ENCODE peak calls at places on chromosomes 1 and 21, in nine cellular contexts. O is GF-D8; V is CD4-positive, alpha-beta T cell; P is SHP77; R is LoVo; W is neural crest cell; B is NCI-H1092; E is HTR-8/SVneo; L is T-helper 1 cell. S is an unnamed sample.

GRCh38 chr1:68197891-68198290 is 34.4 kb downstream of the WLS start:
- DNase-seq in O (no peak), V (no peak), P (peak), R (peak), W (no peak), B (peak), E (no peak), L (no peak), S (no peak)

GRCh38 chr1:66916320-66916719 is 8.3 kb downstream of the DNAI4 start:
- DNase-seq in O (peak), V (no peak), P (no peak), R (no peak), W (no peak), B (no peak), E (no peak), L (no peak), S (no peak)

GRCh38 chr1:147892731-147893214 is 9.8 kb upstream of the GJA8 start:
- DNase-seq in O (no peak), V (peak), P (peak), R (peak), W (no peak), B (peak), E (peak), L (peak), S (peak)

GRCh38 chr1:207565546-207566468 is 69.8 kb downstream of the CR1 start:
- DNase-seq in O (no peak), V (no peak), P (no peak), R (no peak), W (no peak), B (no peak), E (no peak), L (no peak), S (no peak)

GRCh38 chr1:30033276-30034104 is 689.9 kb downstream of the MATN1 start:
- DNase-seq in O (no peak), V (no peak), P (no peak), R (no peak), W (no peak), B (no peak), E (no peak), L (no peak), S (no peak)

GRCh38 chr1:66436378-66437135 is 97.4 kb upstream of the SGIP1 start:
- DNase-seq in O (no peak), V (peak), P (no peak), R (peak), W (no peak), B (no peak), E (peak), L (peak), S (no peak)

GRCh38 chr1:198024782-198025181 is 107.6 kb downstream of the LHX9 start:
- DNase-seq in O (no peak), V (no peak), P (peak), R (no peak), W (no peak), B (no peak), E (no peak), L (no peak), S (no peak)

GRCh38 chr1:35569956-35570355 is 3.2 kb upstream of the TFAP2E start:
- DNase-seq in O (no peak), V (no peak), P (no peak), R (no peak), W (no peak), B (no peak), E (no peak), L (no peak), S (no peak)

GRCh38 chr21:31176080-31176551 is 137.8 kb upstream of the KRTAP19-8 start:
- DNase-seq in O (no peak), V (no peak), P (no peak), R (no peak), W (no peak), B (no peak), E (no peak), L (no peak), S (no peak)

GRCh38 chr1:210248341-210248740 is 15.7 kb downstream of the SERTAD4 start:
- DNase-seq in O (no peak), V (no peak), P (no peak), R (no peak), W (no peak), B (no peak), E (no peak), L (no peak), S (no peak)

GRCh38 chr1:116255486-116255885 is 117.6 kb upstream of the ATP1A1 start:
- DNase-seq in O (no peak), V (no peak), P (no peak), R (no peak), W (no peak), B (no peak), E (no peak), L (no peak), S (no peak)

GRCh38 chr1:50853325-50853724 is 106.7 kb downstream of the FAF1 start:
- DNase-seq in O (no peak), V (no peak), P (no peak), R (peak), W (no peak), B (no peak), E (no peak), L (no peak), S (no peak)

GRCh38 chr1:29209173-29209572 is 21.6 kb downstream of the MECR start:
- DNase-seq in O (no peak), V (no peak), P (no peak), R (no peak), W (no peak), B (no peak), E (no peak), L (no peak), S (no peak)

GRCh38 chr1:4584471-4584870 is 69.9 kb upstream of the AJAP1 start:
- DNase-seq in O (no peak), V (no peak), P (no peak), R (no peak), W (no peak), B (no peak), E (no peak), L (no peak), S (no peak)

GRCh38 chr1:145690587-145691558 is 16.3 kb downstream of the PDZK1 start:
- DNase-seq in O (no peak), V (peak), P (no peak), R (peak), W (no peak), B (no peak), E (no peak), L (peak), S (no peak)

GRCh38 chr1:176243746-176244145 is 36.7 kb upstream of the COP1 start:
- DNase-seq in O (no peak), V (no peak), P (no peak), R (no peak), W (no peak), B (no peak), E (no peak), L (no peak), S (no peak)

GRCh38 chr1:227945891-227946623 is 1.7 kb downstream of the WNT9A start:
- DNase-seq in O (peak), V (no peak), P (peak), R (peak), W (no peak), B (no peak), E (no peak), L (no peak), S (no peak)

GRCh38 chr1:79646885-79647284 is 640.4 kb upstream of the ADGRL4 start:
- DNase-seq in O (no peak), V (no peak), P (no peak), R (no peak), W (no peak), B (no peak), E (no peak), L (no peak), S (no peak)

GRCh38 chr1:186183219-186183618 is 191.8 kb downstream of the TPR start:
- DNase-seq in O (no peak), V (no peak), P (no peak), R (peak), W (no peak), B (no peak), E (peak), L (no peak), S (no peak)

GRCh38 chr1:206895320-206895719 is 1.9 kb upstream of the IL24 start:
- DNase-seq in O (no peak), V (no peak), P (no peak), R (no peak), W (no peak), B (peak), E (no peak), L (no peak), S (peak)

GRCh38 chr1:35058990-35059389 is 20.2 kb upstream of the ZMYM1 start:
- DNase-seq in O (no peak), V (no peak), P (no peak), R (no peak), W (no peak), B (no peak), E (no peak), L (no peak), S (no peak)

GRCh38 chr1:165444897-165445370 is at the start of gene RXRG:
- DNase-seq in O (no peak), V (no peak), P (no peak), R (no peak), W (peak), B (peak), E (no peak), L (no peak), S (no peak)

GRCh38 chr21:38798481-38798882 is 7.2 kb upstream of the ETS2 start:
- DNase-seq in O (no peak), V (no peak), P (no peak), R (peak), W (no peak), B (no peak), E (peak), L (no peak), S (no peak)

GRCh38 chr1:100249537-100250257 is at the start of gene DBT:
- DNase-seq in O (peak), V (peak), P (peak), R (peak), W (peak), B (peak), E (peak), L (peak), S (peak)